ENCODE peak calls at places on chromosome 16, in seven cellular contexts. F is mammary epithelial cell; J is HFF-Myc; Y is PC-3; I is SW480; S is T-cell; R is naive thymus-derived CD8-positive, alpha-beta T cell. G is an unnamed sample.

GRCh38 chr16:76985362-76985761 is 205.6 kb upstream of the MON1B start:
- DNase-seq in I (no peak), F (no peak), Y (no peak), R (no peak), S (no peak), J (no peak), G (no peak)

GRCh38 chr16:31243734-31244670 is 15.8 kb upstream of the ITGAM start:
- DNase-seq in J (no peak), R (no peak), Y (no peak), F (no peak), S (no peak), I (no peak), G (no peak)

GRCh38 chr16:361341-361871 is 8.9 kb upstream of the AXIN1 start:
- DNase-seq in R (no peak), J (no peak), S (no peak), Y (no peak), I (no peak), F (no peak), G (no peak)

GRCh38 chr16:14310519-14310991 is 239.4 kb downstream of the MRTFB start:
- DNase-seq in I (no peak), R (no peak), F (no peak), Y (no peak), J (no peak), S (no peak), G (peak; percentile 32)

GRCh38 chr16:31696968-31697743 is 169.5 kb downstream of the AHSP start:
- DNase-seq in J (no peak), I (peak; percentile 52), F (peak; percentile 46), Y (peak; percentile 56), R (no peak), S (no peak), G (peak; percentile 22)

GRCh38 chr16:53090271-53090590 is 35.4 kb downstream of the CHD9 start:
- DNase-seq in S (no peak), F (no peak), J (no peak), R (no peak), Y (no peak), I (no peak), G (no peak)

GRCh38 chr16:86538196-86538780 is 16.7 kb downstream of the MTHFSD start:
- DNase-seq in Y (no peak), R (no peak), F (no peak), I (no peak), S (no peak), J (no peak), G (no peak)

GRCh38 chr16:46762583-46762982 is 14.4 kb upstream of the MYLK3 start:
- DNase-seq in I (peak; percentile 18), Y (peak; percentile 44), J (no peak), R (no peak), S (no peak), F (peak; percentile 40), G (no peak)

GRCh38 chr16:66926171-66926570 is 836 bp upstream of the RRAD start:
- DNase-seq in I (no peak), J (no peak), R (no peak), Y (no peak), S (no peak), F (no peak), G (no peak)

GRCh38 chr16:11333696-11334095 is 11.6 kb upstream of the RMI2 start:
- DNase-seq in I (no peak), S (no peak), Y (peak; percentile 74), J (no peak), R (no peak), F (peak; percentile 71), G (no peak)

GRCh38 chr16:65280988-65281530 is 159.2 kb upstream of the CDH11 start:
- DNase-seq in F (no peak), J (no peak), I (no peak), S (no peak), R (no peak), Y (no peak), G (no peak)

GRCh38 chr16:81657731-81658130 is 121.4 kb upstream of the PLCG2 start:
- DNase-seq in F (no peak), R (no peak), Y (no peak), I (no peak), J (no peak), S (no peak), G (no peak)

GRCh38 chr16:13012591-13012990 is 111.2 kb downstream of the SHISA9 start:
- DNase-seq in I (peak; percentile 25), R (no peak), F (no peak), S (no peak), Y (no peak), J (no peak), G (no peak)

GRCh38 chr16:68645494-68646388 is 631 bp downstream of the CDH3 start:
- DNase-seq in S (no peak), R (no peak), I (peak; percentile 26), Y (no peak), F (peak; percentile 26), J (no peak), G (no peak)

GRCh38 chr16:11097782-11098167 is 153.4 kb downstream of the CLEC16A start:
- DNase-seq in J (no peak), Y (no peak), F (no peak), R (no peak), S (no peak), I (no peak), G (no peak)

GRCh38 chr16:23907457-23907902 is 71.7 kb downstream of the PRKCB start:
- DNase-seq in I (no peak), F (no peak), R (no peak), S (no peak), Y (no peak), J (no peak), G (no peak)

GRCh38 chr16:10318798-10319500 is 66.9 kb upstream of the ATF7IP2 start:
- DNase-seq in F (no peak), R (no peak), Y (no peak), S (no peak), I (no peak), J (no peak), G (no peak)

GRCh38 chr16:81324808-81325207 is 10.0 kb downstream of the GAN start:
- DNase-seq in F (peak; percentile 16), I (no peak), S (no peak), R (no peak), Y (no peak), J (no peak), G (no peak)

G was measured in H4.